ENCODE peak calls at places on chromosomes 16 and 17, in four cellular contexts. A, Z, N and K are unnamed samples.

GRCh38 chr17:15409721-15410247 is 57.6 kb downstream of the CDRT4 start:
- DNase-seq in Z (no peak), N (no peak), A (no peak), K (no peak)

GRCh38 chr16:48444574-48444973 is 59.4 kb upstream of the SIAH1 start:
- DNase-seq in N (no peak), Z (no peak), A (no peak), K (no peak)

GRCh38 chr17:21061971-21062526 is 19.2 kb upstream of the USP22 start:
- DNase-seq in N (no peak), A (no peak), Z (no peak), K (no peak)

GRCh38 chr16:62821771-62822170 is 785.5 kb upstream of the CDH8 start:
- DNase-seq in A (no peak), Z (no peak), N (no peak), K (no peak)

GRCh38 chr17:57755479-57756070 is 10.5 kb upstream of the CCDC182 start:
- DNase-seq in N (no peak), A (no peak), Z (no peak), K (no peak)

GRCh38 chr16:8486985-8487384 is 103.3 kb downstream of the TMEM114 start:
- DNase-seq in A (no peak), Z (no peak), N (no peak), K (no peak)

GRCh38 chr16:72908362-72908838 is 139.5 kb downstream of the ZFHX3 start:
- DNase-seq in Z (no peak), N (no peak), A (no peak), K (no peak)

GRCh38 chr17:57572062-57572461 is 173.0 kb downstream of the CCDC182 start:
- DNase-seq in Z (no peak), A (no peak), N (no peak), K (no peak)

GRCh38 chr17:21394265-21394664 is 18.1 kb downstream of the KCNJ12 start:
- DNase-seq in A (no peak), Z (no peak), N (no peak), K (no peak)

GRCh38 chr17:29344201-29344856 is 45.8 kb upstream of the TAOK1 start:
- DNase-seq in Z (peak; percentile 86), A (no peak), N (no peak), K (no peak)

GRCh38 chr17:67246648-67247415 is 1.8 kb upstream of the HELZ start:
- DNase-seq in N (peak; percentile 79), A (peak; percentile 80), Z (peak; percentile 85), K (peak; percentile 53)

GRCh38 chr16:64238576-64238975 is 883.3 kb downstream of the CDH11 start:
- DNase-seq in Z (no peak), A (no peak), N (no peak), K (no peak)

DNA sequence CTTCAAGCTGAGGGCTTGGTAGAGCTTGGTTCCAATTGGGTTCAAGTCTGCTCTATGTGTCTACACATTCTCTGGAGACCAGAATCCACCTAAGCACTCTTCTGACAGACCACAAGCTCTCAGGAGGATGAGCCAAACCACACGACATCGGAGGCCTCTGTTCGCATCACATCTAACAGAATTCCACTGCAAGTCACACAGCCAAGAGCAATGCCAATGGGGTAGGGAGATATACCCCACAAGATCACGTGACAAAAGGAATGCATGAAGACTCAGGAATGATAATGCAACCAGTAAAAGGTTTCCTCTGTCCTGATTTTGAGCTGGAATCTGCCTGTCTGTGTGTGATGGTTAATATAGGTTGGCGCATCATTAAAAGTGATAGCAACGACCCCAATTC is 46.6 kb upstream of the RPL38 start:
- DNase-seq in N (no peak), A (no peak), Z (no peak), K (no peak)
- H3K27me3 ChIP-seq in N (no peaks in the 10 kb centered on the region), A (no peaks in the 10 kb centered on the region), Z (no peaks in the 10 kb centered on the region), K (no peaks in the 10 kb centered on the region)

GRCh38 chr17:78490673-78491072 is 86.5 kb downstream of the DNAH17 start:
- DNase-seq in N (no peak), A (no peak), Z (no peak), K (no peak)

GRCh38 chr17:78493455-78494188 is 83.6 kb downstream of the DNAH17 start:
- DNase-seq in N (no peak), A (peak; percentile 36), Z (no peak), K (no peak)

GRCh38 chr17:78492116-78492799 is 84.9 kb downstream of the DNAH17 start:
- DNase-seq in N (no peak), Z (no peak), A (no peak), K (no peak)

GRCh38 chr17:78490156-78490555 is 87.0 kb downstream of the DNAH17 start:
- DNase-seq in Z (no peak), N (no peak), A (no peak), K (no peak)

DNA sequence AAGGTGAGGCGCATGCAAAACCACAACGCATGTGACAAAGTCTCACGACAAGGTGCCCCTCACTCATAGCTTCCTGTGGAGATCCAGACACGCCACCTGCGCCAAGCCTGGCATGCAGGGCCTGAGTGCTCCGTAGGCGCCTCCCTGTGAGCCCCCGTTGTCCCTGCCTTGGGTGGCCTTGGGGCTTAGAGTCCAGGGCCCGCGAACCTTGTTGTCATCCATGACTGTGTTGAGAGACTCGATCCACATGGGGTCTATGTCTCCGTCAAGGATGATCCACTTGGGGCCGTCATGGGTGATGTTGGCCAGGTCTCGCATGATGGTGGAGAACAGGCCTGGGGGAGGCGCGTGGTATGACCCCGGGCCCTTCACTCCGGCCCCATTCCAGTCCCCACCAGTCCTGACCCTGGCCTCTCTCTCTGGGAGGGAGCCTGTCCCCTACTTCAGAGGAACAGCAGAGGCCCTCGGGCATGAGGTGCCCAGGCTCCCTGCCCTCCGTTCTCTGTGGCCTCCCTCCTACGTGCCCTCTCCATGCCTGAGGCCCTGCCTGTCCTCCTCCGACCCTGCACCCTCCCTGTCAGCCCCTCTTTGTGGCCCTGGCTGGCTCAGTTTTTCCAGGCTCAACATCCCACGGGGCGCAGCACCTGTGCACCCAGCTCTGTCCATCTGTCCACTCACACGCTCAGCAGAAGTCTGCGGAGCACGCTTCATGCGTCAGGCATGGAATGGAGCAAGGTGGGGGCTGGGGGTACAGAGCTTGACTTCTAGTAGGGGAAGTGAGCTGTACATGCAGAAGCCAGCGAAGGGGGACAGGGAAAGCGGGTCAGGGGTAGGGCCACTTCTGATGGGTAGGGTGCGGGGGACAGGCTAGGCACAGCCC is 85.7 kb downstream of the DNAH17 start:
- DNase-seq in A (no peak), Z (no peak), N (no peak), K (no peak)
- H3K4me1 ChIP-seq in A (no peaks in the 10 kb centered on the region), Z (no peaks in the 10 kb centered on the region), N (no peaks in the 10 kb centered on the region), K (no peaks in the 10 kb centered on the region)

DNA sequence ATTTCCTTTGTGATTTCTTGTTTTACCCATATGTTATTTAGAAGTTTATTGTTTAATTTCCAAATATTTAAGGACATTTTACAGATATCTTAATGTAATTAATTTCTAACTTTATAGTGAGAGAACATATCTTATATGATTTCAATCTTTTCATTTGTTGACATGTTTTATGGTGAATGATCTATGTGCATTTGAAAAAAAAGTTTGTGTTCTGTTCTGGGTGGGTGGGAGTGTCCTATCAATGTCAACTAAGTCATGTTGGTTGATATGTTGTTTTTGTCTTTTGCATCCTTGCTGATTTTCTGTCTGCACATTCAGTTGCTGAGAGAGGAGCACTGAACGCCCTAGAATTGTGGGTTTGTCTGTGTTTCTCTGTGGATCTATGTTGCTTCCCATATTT is 50.3 kb upstream of the CBFA2T3 start:
- DNase-seq in Z (no peak), N (no peak), A (no peak), K (no peak)
- H3K27me3 ChIP-seq in Z (peaks cover 1% of the 10 kb centered on the region), N (no peaks in the 10 kb centered on the region), A (no peaks in the 10 kb centered on the region), K (peaks cover 15% of the 10 kb centered on the region)

GRCh38 chr16:57628008-57628781 is at the start of gene ADGRG1:
- DNase-seq in N (peak; percentile 66), Z (no peak), A (peak; percentile 52), K (peak; percentile 55)

GRCh38 chr16:57628782-57629181 is 352 bp downstream of the ADGRG1 start:
- DNase-seq in A (no peak), N (no peak), Z (no peak), K (no peak)

GRCh38 chr16:57626420-57627170 is 1.8 kb upstream of the ADGRG1 start:
- DNase-seq in A (no peak), Z (no peak), N (no peak), K (no peak)

GRCh38 chr16:57624806-57625500 is 3.5 kb upstream of the ADGRG1 start:
- DNase-seq in A (no peak), N (no peak), Z (no peak), K (no peak)

GRCh38 chr16:57627184-57627871 is 1.1 kb upstream of the ADGRG1 start:
- DNase-seq in Z (no peak), A (no peak), N (no peak), K (no peak)
- H3K4me1 ChIP-seq in Z (peaks cover 25% of the 10 kb centered on the region), A (no peaks in the 10 kb centered on the region), N (no peaks in the 10 kb centered on the region), K (no peaks in the 10 kb centered on the region)